ENCODE peak calls at places on chromosomes 16 and 17, in six cellular contexts. S is GM10248, A is AG10803, D is stomach, B is astrocyte of the spinal cord, L is sigmoid colon. O is an unnamed sample.

GRCh38 chr16:58009856-58010416 is 8.7 kb downstream of the USB1 start:
- DNase-seq in S (no peak), D (no peak), B (no peak), L (no peak), A (no peak), O (no peak)

GRCh38 chr17:76740329-76741118 is 2.6 kb downstream of the MFSD11 start:
- DNase-seq in S (no peak), D (no peak), B (no peak), A (no peak), L (peak; percentile 77), O (no peak)

GRCh38 chr17:21215935-21216334 is 2.0 kb upstream of the TMEM11 start:
- DNase-seq in D (no peak), B (no peak), A (no peak), L (no peak), S (no peak), O (no peak)

GRCh38 chr17:4505187-4505586 is 6.5 kb downstream of the SPNS2 start:
- DNase-seq in S (no peak), L (no peak), B (no peak), A (no peak), D (no peak), O (no peak)

GRCh38 chr17:58531661-58532554 is 17.5 kb upstream of the MTMR4 start:
- DNase-seq in A (peak; percentile 23), B (no peak), S (peak; percentile 78), D (peak; percentile 68), L (peak; percentile 70), O (no peak)

GRCh38 chr17:67157732-67158639 is 87.0 kb downstream of the HELZ start:
- DNase-seq in L (no peak), A (peak; percentile 41), S (peak; percentile 17), D (no peak), B (peak; percentile 38), O (no peak)

GRCh38 chr17:55413825-55414489 is 7.7 kb downstream of the MMD start:
- DNase-seq in D (no peak), A (no peak), S (no peak), B (no peak), L (no peak), O (no peak)

GRCh38 chr17:1229354-1229890 is 40.8 kb upstream of the BHLHA9 start:
- DNase-seq in S (peak; percentile 95), B (no peak), D (peak; percentile 71), L (peak; percentile 82), A (no peak), O (no peak)

GRCh38 chr17:74392848-74393247 is 25.5 kb downstream of the GPR142 start:
- DNase-seq in A (no peak), S (no peak), L (no peak), B (no peak), D (no peak), O (no peak)

GRCh38 chr16:21599994-21600773 is 807 bp downstream of the METTL9 start:
- DNase-seq in A (no peak), D (no peak), L (no peak), S (peak; percentile 16), B (peak; percentile 20), O (no peak)

GRCh38 chr16:58535100-58535499 is 19.8 kb downstream of the SETD6 start:
- DNase-seq in A (no peak), S (no peak), B (no peak), D (no peak), L (no peak), O (no peak)

GRCh38 chr16:30535777-30536190 is 1.1 kb upstream of the ZNF747 start:
- DNase-seq in S (peak; percentile 83), A (peak; percentile 76), D (peak; percentile 78), B (peak; percentile 64), L (peak; percentile 90), O (no peak)

GRCh38 chr17:18141210-18141803 is 32.8 kb downstream of the MYO15A start:
- DNase-seq in S (peak; percentile 78), B (peak; percentile 58), A (peak; percentile 52), D (no peak), L (no peak), O (no peak)

GRCh38 chr17:67575325-67575724 is 142.4 kb upstream of the NOL11 start:
- DNase-seq in L (no peak), B (no peak), D (no peak), S (peak; percentile 51), A (no peak), O (no peak)

GRCh38 chr16:11004351-11004750 is 60.0 kb downstream of the CLEC16A start:
- DNase-seq in B (peak; percentile 33), A (peak; percentile 67), D (no peak), L (no peak), S (no peak), O (no peak)

GRCh38 chr17:20852541-20853370 is 190.1 kb downstream of the USP22 start:
- DNase-seq in A (no peak), S (no peak), B (peak; percentile 10), D (no peak), L (peak; percentile 75), O (no peak)

GRCh38 chr17:56937688-56938087 is 23.2 kb downstream of the COIL start:
- DNase-seq in S (no peak), L (no peak), A (no peak), B (no peak), D (no peak), O (no peak)

GRCh38 chr17:83200231-83200699 is 120.9 kb downstream of the METRNL start:
- DNase-seq in B (peak; percentile 52), S (no peak), A (peak; percentile 90), L (peak; percentile 84), D (peak; percentile 70), O (peak; percentile 35)

GRCh38 chr17:17765921-17766320 is 70.9 kb downstream of the SREBF1 start:
- DNase-seq in S (no peak), L (no peak), D (no peak), B (no peak), A (no peak), O (no peak)

GRCh38 chr16:87595712-87596111 is 6.6 kb upstream of the JPH3 start:
- DNase-seq in L (no peak), B (no peak), D (no peak), A (no peak), S (no peak), O (no peak)

GRCh38 chr16:49703494-49703893 is 152.4 kb downstream of the ZNF423 start:
- DNase-seq in A (no peak), B (no peak), L (no peak), D (no peak), S (no peak), O (no peak)

GRCh38 chr17:66954632-66955031 is 9.9 kb upstream of the CACNG4 start:
- DNase-seq in A (no peak), B (no peak), D (no peak), L (no peak), S (no peak), O (no peak)

GRCh38 chr17:82985973-82986372 is 93.4 kb upstream of the METRNL start:
- DNase-seq in A (peak; percentile 42), B (peak; percentile 52), D (peak; percentile 38), S (no peak), L (no peak), O (no peak)

GRCh38 chr17:28492352-28493310 is 13.5 kb upstream of the FOXN1 start:
- DNase-seq in L (no peak), S (no peak), B (no peak), D (no peak), A (no peak), O (no peak)
- TF ChIP-seq CTCF in L (no peak), S (no peak), B (no peak), D (no peak), A (no peak), O (no peak)

GRCh38 chr16:54285414-54286066 is 1.0 kb downstream of the IRX3 start:
- DNase-seq in D (peak; percentile 56), A (peak; percentile 62), L (no peak), B (peak; percentile 52), S (no peak), O (no peak)
- TF ChIP-seq CTCF in D (no peak), A (no peak), L (no peak), B (peak; percentile 22), S (no peak), O (no peak)

GRCh38 chr17:73248532-73248931 is 13.1 kb downstream of the CPSF4L start:
- DNase-seq in A (no peak), B (no peak), S (no peak), D (no peak), L (no peak), O (no peak)

GRCh38 chr17:73251871-73252270 is 9.8 kb downstream of the CPSF4L start:
- DNase-seq in S (no peak), A (no peak), D (no peak), L (no peak), B (no peak), O (no peak)

GRCh38 chr17:73247728-73248127 is 14.0 kb downstream of the CPSF4L start:
- DNase-seq in L (no peak), D (no peak), S (no peak), B (no peak), A (peak; percentile 19), O (no peak)

GRCh38 chr17:73249700-73250099 is 12.0 kb downstream of the CPSF4L start:
- DNase-seq in B (no peak), D (no peak), L (no peak), S (no peak), A (no peak), O (no peak)

GRCh38 chr17:73250851-73251640 is 10.6 kb downstream of the CPSF4L start:
- DNase-seq in A (no peak), S (no peak), L (no peak), D (no peak), B (no peak), O (no peak)
- TF ChIP-seq CTCF in A (no peak), S (no peak), L (no peak), D (no peak), B (no peak), O (no peak)

DNA sequence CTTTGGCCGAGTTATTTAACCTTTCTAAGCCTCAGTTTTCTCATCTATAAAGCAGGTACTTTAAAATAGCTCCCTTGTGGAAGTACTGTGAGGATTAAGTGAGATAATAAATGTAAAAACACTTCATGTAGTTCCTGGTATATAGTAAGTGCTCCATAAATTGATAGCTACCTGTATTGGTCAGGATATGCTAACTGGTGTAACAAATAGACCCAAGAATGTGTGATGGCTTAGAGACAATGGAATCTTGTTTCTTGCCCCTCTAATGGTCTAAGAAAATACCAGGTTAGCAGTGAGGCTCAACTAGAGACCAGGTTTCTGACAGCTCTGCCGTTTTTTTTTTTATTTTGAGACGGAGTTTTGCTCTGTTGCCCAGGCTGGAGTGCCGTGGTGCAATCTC is 29.8 kb downstream of the CCR7 start:
- DNase-seq in S (no peak), L (no peak), D (no peak), B (no peak), A (no peak), O (no peak)
- TF ChIP-seq CTCF in S (no peak), L (no peak), D (no peak), B (no peak), A (no peak), O (no peak)

GRCh38 chr16:9969580-9969979 is 212.6 kb downstream of the GRIN2A start:
- DNase-seq in A (no peak), S (no peak), L (no peak), B (no peak), D (no peak), O (no peak)
- TF ChIP-seq CTCF in A (no peak), S (no peak), L (no peak), B (no peak), D (no peak), O (no peak)

O was measured in omental fat pad.